ENCODE peak calls at places on chromosome 13, in eight cellular contexts. One of them, this sample, is unnamed.

GRCh38 chr13:93248627-93249047 is 22.0 kb downstream of the GPC6 start:
- DNase-seq in colonic mucosa: no peak
- DNase-seq in B cell: no peak
- DNase-seq in GM13977: no peak
- DNase-seq in fibroblast of the aortic adventitia: peak; percentile 47
- DNase-seq in endothelial cell of umbilical vein: no peak
- DNase-seq in fibroblast of mammary gland: no peak
- DNase-seq in AG09319: no peak
- DNase-seq in this sample: no peak

GRCh38 chr13:23610187-23610576 is 40.0 kb downstream of the TNFRSF19 start:
- DNase-seq in AG09319: no peak
- DNase-seq in fibroblast of mammary gland: peak; percentile 45
- DNase-seq in GM13977: no peak
- DNase-seq in colonic mucosa: no peak
- DNase-seq in B cell: no peak
- DNase-seq in endothelial cell of umbilical vein: no peak
- DNase-seq in fibroblast of the aortic adventitia: no peak
- DNase-seq in this sample: no peak

GRCh38 chr13:38777347-38778107 is 90.7 kb downstream of the FREM2 start:
- DNase-seq in AG09319: no peak
- DNase-seq in GM13977: no peak
- DNase-seq in fibroblast of mammary gland: no peak
- DNase-seq in B cell: no peak
- DNase-seq in fibroblast of the aortic adventitia: no peak
- DNase-seq in endothelial cell of umbilical vein: no peak
- DNase-seq in colonic mucosa: no peak
- DNase-seq in this sample: no peak

GRCh38 chr13:51601601-51602348 is 17.5 kb downstream of the WDFY2 start:
- DNase-seq in GM13977: no peak
- DNase-seq in B cell: no peak
- DNase-seq in AG09319: no peak
- DNase-seq in fibroblast of mammary gland: no peak
- DNase-seq in colonic mucosa: no peak
- DNase-seq in endothelial cell of umbilical vein: no peak
- DNase-seq in fibroblast of the aortic adventitia: no peak
- DNase-seq in this sample: no peak

GRCh38 chr13:20370815-20371421 is 138.8 kb upstream of the GJB6 start:
- DNase-seq in fibroblast of mammary gland: no peak
- DNase-seq in endothelial cell of umbilical vein: no peak
- DNase-seq in fibroblast of the aortic adventitia: no peak
- DNase-seq in AG09319: no peak
- DNase-seq in colonic mucosa: no peak
- DNase-seq in B cell: no peak
- DNase-seq in GM13977: no peak
- DNase-seq in this sample: no peak

GRCh38 chr13:98451676-98452105 is 125.2 kb downstream of the STK24 start:
- DNase-seq in fibroblast of the aortic adventitia: peak; percentile 87
- DNase-seq in endothelial cell of umbilical vein: no peak
- DNase-seq in AG09319: no peak
- DNase-seq in GM13977: no peak
- DNase-seq in colonic mucosa: no peak
- DNase-seq in fibroblast of mammary gland: peak; percentile 39
- DNase-seq in B cell: no peak
- DNase-seq in this sample: no peak

GRCh38 chr13:58876473-58876872 is 1244.9 kb downstream of the PCDH17 start:
- DNase-seq in B cell: no peak
- DNase-seq in AG09319: no peak
- DNase-seq in fibroblast of the aortic adventitia: no peak
- DNase-seq in fibroblast of mammary gland: no peak
- DNase-seq in GM13977: no peak
- DNase-seq in endothelial cell of umbilical vein: no peak
- DNase-seq in colonic mucosa: no peak
- DNase-seq in this sample: no peak

GRCh38 chr13:98523455-98524102 is 53.3 kb downstream of the STK24 start:
- DNase-seq in endothelial cell of umbilical vein: no peak
- DNase-seq in fibroblast of mammary gland: no peak
- DNase-seq in fibroblast of the aortic adventitia: no peak
- DNase-seq in colonic mucosa: no peak
- DNase-seq in B cell: no peak
- DNase-seq in GM13977: no peak
- DNase-seq in AG09319: no peak
- DNase-seq in this sample: peak; percentile 55

GRCh38 chr13:60990032-60990733 is 425.5 kb downstream of the PCDH20 start:
- DNase-seq in GM13977: no peak
- DNase-seq in fibroblast of mammary gland: no peak
- DNase-seq in colonic mucosa: no peak
- DNase-seq in endothelial cell of umbilical vein: no peak
- DNase-seq in AG09319: no peak
- DNase-seq in B cell: no peak
- DNase-seq in fibroblast of the aortic adventitia: no peak
- DNase-seq in this sample: no peak

GRCh38 chr13:67147257-67148218 is 82.6 kb downstream of the PCDH9 start:
- DNase-seq in GM13977: no peak
- DNase-seq in endothelial cell of umbilical vein: peak; percentile 64
- DNase-seq in AG09319: no peak
- DNase-seq in fibroblast of mammary gland: peak; percentile 69
- DNase-seq in fibroblast of the aortic adventitia: peak; percentile 74
- DNase-seq in B cell: no peak
- DNase-seq in colonic mucosa: no peak
- DNase-seq in this sample: no peak

GRCh38 chr13:97261254-97262015 is 39.3 kb downstream of the MBNL2 start:
- DNase-seq in colonic mucosa: no peak
- DNase-seq in fibroblast of the aortic adventitia: no peak
- DNase-seq in B cell: peak; percentile 26
- DNase-seq in GM13977: no peak
- DNase-seq in AG09319: no peak
- DNase-seq in fibroblast of mammary gland: no peak
- DNase-seq in endothelial cell of umbilical vein: no peak
- DNase-seq in this sample: peak; percentile 54

GRCh38 chr13:114124486-114124885 is 7.9 kb downstream of the RASA3 start:
- DNase-seq in fibroblast of mammary gland: no peak
- DNase-seq in colonic mucosa: no peak
- DNase-seq in GM13977: no peak
- DNase-seq in endothelial cell of umbilical vein: no peak
- DNase-seq in B cell: no peak
- DNase-seq in fibroblast of the aortic adventitia: no peak
- DNase-seq in AG09319: no peak
- DNase-seq in this sample: no peak

GRCh38 chr13:45406421-45406820 is 11.8 kb downstream of the SLC25A30 start:
- DNase-seq in B cell: no peak
- DNase-seq in AG09319: no peak
- DNase-seq in GM13977: no peak
- DNase-seq in colonic mucosa: no peak
- DNase-seq in fibroblast of the aortic adventitia: no peak
- DNase-seq in fibroblast of mammary gland: no peak
- DNase-seq in endothelial cell of umbilical vein: no peak
- DNase-seq in this sample: no peak

GRCh38 chr13:45402641-45403040 is 15.5 kb downstream of the SLC25A30 start:
- DNase-seq in fibroblast of mammary gland: no peak
- DNase-seq in endothelial cell of umbilical vein: no peak
- DNase-seq in colonic mucosa: no peak
- DNase-seq in B cell: no peak
- DNase-seq in AG09319: no peak
- DNase-seq in fibroblast of the aortic adventitia: no peak
- DNase-seq in GM13977: no peak
- DNase-seq in this sample: no peak

GRCh38 chr13:45398862-45399261 is 19.3 kb downstream of the SLC25A30 start:
- DNase-seq in GM13977: no peak
- DNase-seq in colonic mucosa: no peak
- DNase-seq in fibroblast of mammary gland: no peak
- DNase-seq in fibroblast of the aortic adventitia: no peak
- DNase-seq in AG09319: no peak
- DNase-seq in endothelial cell of umbilical vein: no peak
- DNase-seq in B cell: no peak
- DNase-seq in this sample: no peak

GRCh38 chr13:45401306-45401705 is 16.9 kb downstream of the SLC25A30 start:
- DNase-seq in endothelial cell of umbilical vein: no peak
- DNase-seq in B cell: no peak
- DNase-seq in fibroblast of the aortic adventitia: no peak
- DNase-seq in colonic mucosa: no peak
- DNase-seq in GM13977: no peak
- DNase-seq in AG09319: no peak
- DNase-seq in fibroblast of mammary gland: no peak
- DNase-seq in this sample: no peak

GRCh38 chr13:45403081-45403480 is 15.1 kb downstream of the SLC25A30 start:
- DNase-seq in GM13977: no peak
- DNase-seq in endothelial cell of umbilical vein: no peak
- DNase-seq in AG09319: no peak
- DNase-seq in B cell: no peak
- DNase-seq in fibroblast of the aortic adventitia: no peak
- DNase-seq in fibroblast of mammary gland: no peak
- DNase-seq in colonic mucosa: no peak
- DNase-seq in this sample: no peak
- TF ChIP-seq CTCF in GM13977: no peak
- TF ChIP-seq CTCF in endothelial cell of umbilical vein: no peak
- TF ChIP-seq CTCF in AG09319: no peak
- TF ChIP-seq CTCF in B cell: no peak
- TF ChIP-seq CTCF in fibroblast of the aortic adventitia: no peak
- TF ChIP-seq CTCF in fibroblast of mammary gland: no peak
- TF ChIP-seq CTCF in colonic mucosa: no peak
- TF ChIP-seq CTCF in this sample: no peak

GRCh38 chr13:29595380-29596063 is at the start of gene SLC7A1:
- DNase-seq in B cell: peak; percentile 99
- DNase-seq in fibroblast of the aortic adventitia: peak; percentile 64
- DNase-seq in colonic mucosa: peak; percentile 77
- DNase-seq in AG09319: peak; percentile 52
- DNase-seq in fibroblast of mammary gland: peak; percentile 76
- DNase-seq in GM13977: peak; percentile 98
- DNase-seq in endothelial cell of umbilical vein: peak; percentile 84
- DNase-seq in this sample: peak; percentile 95
- TF ChIP-seq CTCF in B cell: no peak
- TF ChIP-seq CTCF in fibroblast of the aortic adventitia: peak; percentile 18
- TF ChIP-seq CTCF in colonic mucosa: no peak
- TF ChIP-seq CTCF in AG09319: no peak
- TF ChIP-seq CTCF in fibroblast of mammary gland: no peak
- TF ChIP-seq CTCF in GM13977: no peak
- TF ChIP-seq CTCF in endothelial cell of umbilical vein: no peak
- TF ChIP-seq CTCF in this sample: no peak

DNA sequence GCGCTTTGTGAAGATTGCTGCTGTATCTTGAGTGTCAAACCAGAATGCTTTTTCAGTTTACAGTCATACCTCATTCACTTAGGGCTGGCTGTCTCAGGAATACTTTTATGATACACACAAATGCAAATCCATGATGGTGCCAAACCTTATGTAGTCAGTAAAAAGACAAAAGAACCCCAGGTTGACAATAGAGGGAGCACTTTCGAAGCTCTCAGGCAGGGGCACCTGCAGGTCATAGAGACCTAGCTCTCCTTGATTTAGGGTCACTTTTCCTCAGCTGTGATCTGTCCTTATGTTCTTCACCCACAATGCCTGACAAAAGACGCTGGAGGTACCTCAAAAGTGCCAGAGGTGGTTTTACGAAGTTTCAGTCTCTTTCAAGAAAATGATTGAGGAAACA is 172.2 kb downstream of the DNAJC15 start:
- DNase-seq in GM13977: no peak
- DNase-seq in AG09319: no peak
- DNase-seq in B cell: no peak
- DNase-seq in fibroblast of the aortic adventitia: no peak
- DNase-seq in endothelial cell of umbilical vein: peak; percentile 4
- DNase-seq in colonic mucosa: no peak
- DNase-seq in fibroblast of mammary gland: no peak
- DNase-seq in this sample: no peak
- TF ChIP-seq CTCF in GM13977: peak; percentile 27
- TF ChIP-seq CTCF in AG09319: no peak
- TF ChIP-seq CTCF in B cell: no peak
- TF ChIP-seq CTCF in fibroblast of the aortic adventitia: no peak
- TF ChIP-seq CTCF in endothelial cell of umbilical vein: no peak
- TF ChIP-seq CTCF in colonic mucosa: no peak
- TF ChIP-seq CTCF in fibroblast of mammary gland: peak; percentile 22
- TF ChIP-seq CTCF in this sample: no peak

GRCh38 chr13:95624020-95624419 is 20.5 kb downstream of the DZIP1 start:
- DNase-seq in endothelial cell of umbilical vein: peak; percentile 50
- DNase-seq in GM13977: peak; percentile 37
- DNase-seq in fibroblast of the aortic adventitia: peak; percentile 73
- DNase-seq in fibroblast of mammary gland: peak; percentile 65
- DNase-seq in colonic mucosa: peak; percentile 29
- DNase-seq in B cell: peak; percentile 26
- DNase-seq in AG09319: no peak
- DNase-seq in this sample: peak; percentile 39

GRCh38 chr13:95627590-95627989 is 16.9 kb downstream of the DZIP1 start:
- DNase-seq in fibroblast of mammary gland: peak; percentile 73
- DNase-seq in colonic mucosa: no peak
- DNase-seq in GM13977: no peak
- DNase-seq in fibroblast of the aortic adventitia: peak; percentile 27
- DNase-seq in AG09319: no peak
- DNase-seq in B cell: no peak
- DNase-seq in endothelial cell of umbilical vein: no peak
- DNase-seq in this sample: no peak

GRCh38 chr13:95629071-95629470 is 15.4 kb downstream of the DZIP1 start:
- DNase-seq in B cell: no peak
- DNase-seq in AG09319: no peak
- DNase-seq in GM13977: no peak
- DNase-seq in colonic mucosa: no peak
- DNase-seq in fibroblast of the aortic adventitia: no peak
- DNase-seq in fibroblast of mammary gland: no peak
- DNase-seq in endothelial cell of umbilical vein: no peak
- DNase-seq in this sample: no peak

GRCh38 chr13:95628488-95628887 is 16.0 kb downstream of the DZIP1 start:
- DNase-seq in fibroblast of the aortic adventitia: no peak
- DNase-seq in GM13977: no peak
- DNase-seq in endothelial cell of umbilical vein: no peak
- DNase-seq in B cell: no peak
- DNase-seq in fibroblast of mammary gland: peak; percentile 20
- DNase-seq in AG09319: no peak
- DNase-seq in colonic mucosa: no peak
- DNase-seq in this sample: no peak

DNA sequence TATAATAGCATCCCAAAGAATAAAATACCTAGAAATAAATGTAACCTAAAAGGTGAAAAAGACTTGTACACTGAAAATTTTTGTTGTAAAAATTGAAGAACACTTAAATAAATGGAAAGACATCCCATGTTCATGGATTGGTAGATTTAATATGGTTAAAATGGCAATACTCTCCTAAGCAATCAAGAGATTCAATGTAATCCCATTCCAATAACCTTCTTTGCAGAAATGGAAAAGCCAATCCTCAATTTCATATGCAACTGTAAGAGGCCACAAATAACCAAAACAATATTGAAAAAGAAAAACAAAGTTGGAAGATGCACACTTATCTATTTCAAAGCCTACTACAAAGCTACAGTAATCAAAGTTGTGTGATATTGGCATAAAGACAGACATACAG is 17.7 kb downstream of the DZIP1 start:
- DNase-seq in fibroblast of mammary gland: no peak
- DNase-seq in fibroblast of the aortic adventitia: no peak
- DNase-seq in colonic mucosa: no peak
- DNase-seq in B cell: no peak
- DNase-seq in endothelial cell of umbilical vein: no peak
- DNase-seq in GM13977: no peak
- DNase-seq in AG09319: no peak
- DNase-seq in this sample: no peak
- TF ChIP-seq CTCF in fibroblast of mammary gland: no peak
- TF ChIP-seq CTCF in fibroblast of the aortic adventitia: no peak
- TF ChIP-seq CTCF in colonic mucosa: no peak
- TF ChIP-seq CTCF in B cell: no peak
- TF ChIP-seq CTCF in endothelial cell of umbilical vein: no peak
- TF ChIP-seq CTCF in GM13977: no peak
- TF ChIP-seq CTCF in AG09319: no peak
- TF ChIP-seq CTCF in this sample: no peak

GRCh38 chr13:111474136-111475002 is 153.9 kb downstream of the TEX29 start:
- DNase-seq in B cell: peak; percentile 47
- DNase-seq in fibroblast of the aortic adventitia: peak; percentile 44
- DNase-seq in GM13977: peak; percentile 71
- DNase-seq in endothelial cell of umbilical vein: peak; percentile 20
- DNase-seq in AG09319: no peak
- DNase-seq in fibroblast of mammary gland: peak; percentile 48
- DNase-seq in colonic mucosa: no peak
- DNase-seq in this sample: peak; percentile 63
- TF ChIP-seq CTCF in B cell: peak; percentile 22
- TF ChIP-seq CTCF in fibroblast of the aortic adventitia: peak; percentile 33
- TF ChIP-seq CTCF in GM13977: peak; percentile 37
- TF ChIP-seq CTCF in endothelial cell of umbilical vein: peak; percentile 19
- TF ChIP-seq CTCF in AG09319: peak; percentile 37
- TF ChIP-seq CTCF in fibroblast of mammary gland: peak; percentile 55
- TF ChIP-seq CTCF in colonic mucosa: peak; percentile 20
- TF ChIP-seq CTCF in this sample: peak; percentile 42

This sample was measured in GM10248.